ENCODE peak calls at places on chromosomes 13 and 19, in nine cellular contexts. M is AG04449; P is tibial artery; C is stimulated activated CD4-positive, alpha-beta T cell treated with anti-CD3 and anti-CD28 coated beads, Interleukin-2, amount 100 ng/mL, for 48 hours; D is ACHN; Q is central memory CD4-positive, alpha-beta T cell; V is activated naive CD8-positive, alpha-beta T cell treated with anti-CD3 and anti-CD28 coated beads for 36 hours; U is left cardiac atrium; B is effector CD4-positive, alpha-beta T cell. Z is an unnamed sample.

GRCh38 chr19:39446365-39447084 is 1.1 kb downstream of the SUPT5H start:
- DNase-seq in M (no peak), P (no peak), C (no peak), D (no peak), Q (no peak), V (no peak), U (no peak), B (no peak), Z (no peak)

GRCh38 chr19:13195678-13196077 is 45.5 kb downstream of the IER2 start:
- DNase-seq in M (no peak), P (no peak), C (peak), D (no peak), Q (peak), V (no peak), U (no peak), B (peak), Z (peak)

GRCh38 chr13:52034616-52035226 is 10.2 kb downstream of the UTP14C start:
- DNase-seq in M (no peak), P (no peak), C (no peak), D (no peak), Q (no peak), V (no peak), U (no peak), B (no peak), Z (no peak)

GRCh38 chr19:43910884-43911283 is 24.2 kb downstream of the ZNF45 start:
- DNase-seq in M (no peak), P (no peak), C (no peak), D (no peak), Q (no peak), V (no peak), U (no peak), B (no peak), Z (no peak)

GRCh38 chr13:44040754-44041100 is 161.0 kb downstream of the LACC1 start:
- DNase-seq in M (peak), P (no peak), C (no peak), D (no peak), Q (no peak), V (no peak), U (no peak), B (no peak), Z (no peak)

GRCh38 chr19:18294467-18294864 is 13.0 kb upstream of the JUND start:
- DNase-seq in M (no peak), P (peak), C (peak), D (no peak), Q (peak), V (peak), U (peak), B (peak), Z (peak)

GRCh38 chr13:101919541-101920306 is 467.2 kb downstream of the ITGBL1 start:
- DNase-seq in M (no peak), P (no peak), C (no peak), D (no peak), Q (no peak), V (no peak), U (peak), B (no peak), Z (no peak)

GRCh38 chr13:91142572-91142971 is 204.9 kb upstream of the MIR17HG start:
- DNase-seq in M (no peak), P (no peak), C (no peak), D (peak), Q (no peak), V (no peak), U (no peak), B (no peak), Z (no peak)

GRCh38 chr19:49554701-49555181 is 25.6 kb downstream of the NOSIP start:
- DNase-seq in M (no peak), P (no peak), C (no peak), D (no peak), Q (peak), V (peak), U (peak), B (no peak), Z (peak)

GRCh38 chr13:44302233-44302632 is 71.4 kb upstream of the SERP2 start:
- DNase-seq in M (no peak), P (no peak), C (no peak), D (no peak), Q (no peak), V (no peak), U (no peak), B (no peak), Z (no peak)

GRCh38 chr13:73131247-73131646 is 72.4 kb downstream of the KLF5 start:
- DNase-seq in M (no peak), P (no peak), C (no peak), D (no peak), Q (no peak), V (no peak), U (no peak), B (no peak), Z (no peak)

GRCh38 chr13:95498886-95499285 is 53.6 kb upstream of the CLDN10 start:
- DNase-seq in M (no peak), P (no peak), C (no peak), D (no peak), Q (no peak), V (no peak), U (no peak), B (no peak), Z (no peak)

GRCh38 chr19:34082289-34083077 is 89.8 kb upstream of the LSM14A start:
- DNase-seq in M (peak), P (no peak), C (no peak), D (no peak), Q (no peak), V (no peak), U (no peak), B (no peak), Z (no peak)

GRCh38 chr13:26508885-26509284 is 48.6 kb upstream of the WASF3 start:
- DNase-seq in M (no peak), P (peak), C (no peak), D (no peak), Q (no peak), V (no peak), U (peak), B (no peak), Z (no peak)

GRCh38 chr13:113291997-113292862 is 4.8 kb upstream of the LAMP1 start:
- DNase-seq in M (no peak), P (no peak), C (peak), D (peak), Q (peak), V (peak), U (peak), B (no peak), Z (peak)

GRCh38 chr19:10780368-10780767 is 55.6 kb downstream of the TMED1 start:
- DNase-seq in M (no peak), P (peak), C (no peak), D (no peak), Q (no peak), V (no peak), U (peak), B (no peak), Z (no peak)

GRCh38 chr13:48400820-48401219 is 12.1 kb downstream of the LPAR6 start:
- DNase-seq in M (peak), P (no peak), C (no peak), D (no peak), Q (peak), V (no peak), U (no peak), B (no peak), Z (no peak)

GRCh38 chr19:40585677-40586422 is 9.2 kb downstream of the SHKBP1 start:
- DNase-seq in M (no peak), P (no peak), C (no peak), D (peak), Q (no peak), V (no peak), U (no peak), B (no peak), Z (no peak)

GRCh38 chr19:6272411-6272791 is 7.4 kb downstream of the MLLT1 start:
- DNase-seq in M (no peak), P (no peak), C (no peak), D (no peak), Q (no peak), V (no peak), U (no peak), B (no peak), Z (no peak)

GRCh38 chr13:32009362-32009761 is 22.2 kb upstream of the FRY start:
- DNase-seq in M (no peak), P (no peak), C (no peak), D (no peak), Q (no peak), V (no peak), U (no peak), B (no peak), Z (no peak)

GRCh38 chr19:46232938-46233621 is 3.5 kb downstream of the IGFL1 start:
- DNase-seq in M (no peak), P (no peak), C (no peak), D (no peak), Q (no peak), V (no peak), U (no peak), B (no peak), Z (no peak)

GRCh38 chr13:76667551-76667950 is 218.7 kb downstream of the KCTD12 start:
- DNase-seq in M (peak), P (no peak), C (no peak), D (peak), Q (no peak), V (no peak), U (no peak), B (no peak), Z (no peak)

GRCh38 chr13:37132211-37132610 is 26.7 kb upstream of the CSNK1A1L start:
- DNase-seq in M (no peak), P (no peak), C (no peak), D (no peak), Q (no peak), V (no peak), U (no peak), B (no peak), Z (no peak)

GRCh38 chr19:5893907-5894703 is 9.5 kb downstream of the NDUFA11 start:
- DNase-seq in M (no peak), P (no peak), C (no peak), D (no peak), Q (no peak), V (no peak), U (peak), B (no peak), Z (no peak)

GRCh38 chr13:67238277-67238859 is 8.2 kb upstream of the PCDH9 start:
- DNase-seq in M (no peak), P (no peak), C (no peak), D (peak), Q (peak), V (no peak), U (no peak), B (no peak), Z (no peak)

Z was measured in CD8-positive, alpha-beta memory T cell.